ENCODE peak calls at places on chromosome 22, in five cellular contexts. R is SK-N-SH, F is PC-9, A is right cardiac atrium, U is foreskin fibroblast. H is an unnamed sample.

GRCh38 chr22:37804502-37804885 is 3.2 kb upstream of the GCAT start:
- DNase-seq in A (peak), U (peak), F (no peak), R (peak), H (no peak)

GRCh38 chr22:33562484-33562883 is 357.8 kb downstream of the LARGE1 start:
- DNase-seq in A (no peak), U (no peak), R (no peak), F (no peak), H (no peak)

GRCh38 chr22:46410291-46410808 is 74.8 kb downstream of the TRMU start:
- DNase-seq in A (peak), R (no peak), F (no peak), U (no peak), H (no peak)

GRCh38 chr22:19477321-19478085 is 1.5 kb downstream of the UFD1 start:
- DNase-seq in R (no peak), F (no peak), A (no peak), U (peak), H (no peak)

GRCh38 chr22:38927033-38927789 is 30.2 kb upstream of the APOBEC3A start:
- DNase-seq in F (peak), A (peak), R (peak), U (peak), H (peak)

GRCh38 chr22:26553056-26553752 is 36.7 kb downstream of the TPST2 start:
- DNase-seq in U (peak), F (peak), R (peak), A (no peak), H (no peak)

GRCh38 chr22:46102752-46103151 is 47.6 kb upstream of the PPARA start:
- DNase-seq in F (no peak), U (peak), R (no peak), A (no peak), H (no peak)

GRCh38 chr22:18968011-18968749 is 32.1 kb upstream of the PRODH start:
- DNase-seq in U (peak), A (peak), F (peak), R (no peak), H (peak)

GRCh38 chr22:49380828-49381114 is 446.9 kb downstream of the BRD1 start:
- DNase-seq in U (no peak), F (no peak), R (no peak), A (no peak), H (no peak)

GRCh38 chr22:19631899-19632670 is 82.2 kb upstream of the SEPTIN5 start:
- DNase-seq in R (peak), A (no peak), U (peak), F (peak), H (no peak)

GRCh38 chr22:30245985-30246901 is at the start of gene LIF:
- DNase-seq in A (no peak), R (peak), U (peak), F (no peak), H (no peak)

GRCh38 chr22:21015051-21016006 is at the start of gene P2RX6:
- DNase-seq in R (peak), U (peak), A (peak), F (peak), H (no peak)
- H3K4me3 ChIP-seq in R (peak), U (peak), A (peak), F (peak), H (peak)

GRCh38 chr22:25069426-25069757 is 116.9 kb downstream of the KIAA1671 start:
- DNase-seq in A (no peak), F (no peak), U (no peak), R (no peak), H (no peak)

GRCh38 chr22:25068701-25069100 is 116.2 kb downstream of the KIAA1671 start:
- DNase-seq in F (no peak), A (no peak), R (peak), U (no peak), H (no peak)

GRCh38 chr22:25069758-25070461 is 117.4 kb downstream of the KIAA1671 start:
- DNase-seq in A (no peak), R (no peak), U (no peak), F (no peak), H (peak)

GRCh38 chr22:25066861-25067435 is 114.4 kb downstream of the KIAA1671 start:
- DNase-seq in A (no peak), R (no peak), F (no peak), U (no peak), H (no peak)

GRCh38 chr22:25067851-25068421 is 115.4 kb downstream of the KIAA1671 start:
- DNase-seq in R (peak), F (no peak), U (peak), A (no peak), H (no peak)
- H3K4me3 ChIP-seq in R (no peak), F (no peak), U (no peak), A (no peak), H (no peak)

GRCh38 chr22:50547231-50547851 is 1.6 kb downstream of the KLHDC7B start:
- DNase-seq in U (no peak), F (no peak), R (peak), A (peak), H (peak)
- H3K4me3 ChIP-seq in U (no peak), F (no peak), R (no peak), A (no peak), H (no peak)

DNA sequence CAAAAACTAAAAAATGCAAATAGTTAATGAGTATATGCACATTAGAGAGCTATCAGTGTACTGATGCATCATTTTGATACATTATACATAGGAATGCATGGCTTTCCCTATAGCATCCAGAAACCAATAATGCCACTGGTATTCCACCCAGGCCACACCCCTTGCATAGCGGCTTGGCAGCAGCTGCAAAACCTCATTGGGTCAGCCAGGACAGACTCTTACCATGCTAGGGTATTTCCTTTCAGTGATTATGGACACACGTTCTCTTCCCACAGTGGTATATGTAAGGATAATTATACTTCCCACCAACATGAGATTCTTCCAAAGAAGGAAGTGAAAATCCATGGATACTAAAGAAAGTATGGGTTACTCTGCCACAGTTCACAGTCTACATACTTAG is 145.9 kb upstream of the PITPNB start:
- DNase-seq in F (no peak), R (no peak), A (no peak), U (no peak), H (no peak)
- H3K4me3 ChIP-seq in F (no peak), R (no peak), A (no peak), U (no peak), H (no peak)

GRCh38 chr22:23715811-23716355 is 25.1 kb downstream of the RGL4 start:
- DNase-seq in A (peak), R (no peak), F (no peak), U (no peak), H (no peak)
- H3K4me3 ChIP-seq in A (no peak), R (peak), F (peak), U (peak), H (peak)

DNA sequence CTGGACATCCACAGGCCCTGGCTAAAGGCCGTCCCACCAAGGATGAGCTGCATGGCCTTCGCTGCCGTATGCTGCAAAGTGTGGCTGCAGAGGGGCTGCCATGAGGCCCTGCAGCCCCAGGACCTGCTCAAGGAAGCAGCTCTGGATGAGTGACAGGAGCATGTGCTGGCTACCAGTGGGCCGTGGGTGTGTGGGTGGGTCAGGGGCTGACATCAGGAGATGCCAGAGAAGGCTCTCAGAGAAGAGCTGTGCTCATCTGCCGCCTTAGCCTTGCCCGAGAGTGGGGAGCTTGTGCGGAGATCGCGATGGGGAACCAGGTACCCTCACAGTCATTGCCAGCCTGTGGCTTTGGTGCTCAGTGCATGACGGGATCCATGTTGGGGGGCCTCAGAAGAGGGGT is 41.3 kb downstream of the SCUBE1 start:
- DNase-seq in R (no peak), A (no peak), F (no peak), U (no peak), H (no peak)
- H3K4me3 ChIP-seq in R (no peak), A (no peak), F (no peak), U (no peak), H (no peak)

GRCh38 chr22:44026630-44027511 is 2.8 kb downstream of the PARVB start:
- DNase-seq in F (no peak), R (no peak), A (peak), U (peak), H (peak)
- H3K4me3 ChIP-seq in F (no peak), R (no peak), A (peak), U (no peak), H (peak)

GRCh38 chr22:35995772-35996171 is 32.9 kb downstream of the RBFOX2 start:
- DNase-seq in R (no peak), F (no peak), A (peak), U (peak), H (no peak)

GRCh38 chr22:35996596-35996995 is 32.0 kb downstream of the RBFOX2 start:
- DNase-seq in R (no peak), F (no peak), U (peak), A (no peak), H (no peak)

GRCh38 chr22:35997438-35997837 is 31.2 kb downstream of the RBFOX2 start:
- DNase-seq in U (peak), R (no peak), F (no peak), A (no peak), H (no peak)

GRCh38 chr22:35993048-35993714 is 35.4 kb downstream of the RBFOX2 start:
- DNase-seq in F (no peak), R (no peak), U (no peak), A (no peak), H (no peak)

DNA sequence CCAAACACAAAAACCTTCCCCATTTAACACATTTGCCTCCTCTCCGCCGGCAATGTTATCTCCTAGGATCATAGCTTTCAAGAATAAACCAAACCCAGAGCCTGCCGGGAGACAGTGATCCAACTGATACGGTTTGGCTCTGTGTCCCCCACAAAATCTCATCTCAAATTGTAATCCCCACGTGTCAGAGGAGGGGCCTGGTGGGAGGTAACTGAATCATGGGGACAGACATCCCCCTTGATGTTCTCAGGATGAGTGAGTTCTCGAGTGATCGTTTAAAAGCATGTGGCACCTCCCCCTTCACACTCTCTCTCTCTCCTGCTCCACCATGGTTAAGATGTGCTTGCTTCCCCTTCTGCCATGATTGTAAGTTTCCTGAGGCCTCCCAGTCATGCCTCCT is 33.3 kb downstream of the RBFOX2 start:
- DNase-seq in F (no peak), A (no peak), R (no peak), U (peak), H (no peak)
- H3K4me3 ChIP-seq in F (no peak), A (no peak), R (no peak), U (peak), H (no peak)